ENCODE peak calls at places on chromosomes 13 and 19, in nine cellular contexts. N is right atrium auricular region, K is heart left ventricle, V is Peyer's patch, H is suprapubic skin, U is left lung, I is IMR-90, P is mammary epithelial cell, X is thyroid gland. E is an unnamed sample.
A peak's percentile ranks its signal among the peaks of the same experiment; 100 is the strongest.

GRCh38 chr19:10811391-10812111 is 24.5 kb downstream of the TMED1 start:
- DNase-seq in N (no peak), K (no peak), V (no peak), H (no peak), U (no peak), I (no peak), P (no peak), X (no peak), E (no peak)

GRCh38 chr13:34035178-34035577 is 217.2 kb downstream of the RFC3 start:
- DNase-seq in N (no peak), K (no peak), V (no peak), H (no peak), U (no peak), I (no peak), P (no peak), X (no peak), E (no peak)

GRCh38 chr19:33580645-33581037 is 41.1 kb upstream of the CHST8 start:
- DNase-seq in N (no peak), K (no peak), V (no peak), H (no peak), U (no peak), I (no peak), P (peak; percentile 3), X (no peak), E (no peak)

GRCh38 chr13:23480324-23480723 is 46.8 kb upstream of the SACS start:
- DNase-seq in N (no peak), K (no peak), V (no peak), H (no peak), U (no peak), I (no peak), P (no peak), X (no peak), E (no peak)

GRCh38 chr19:38164526-38164925 is 59.5 kb downstream of the DPF1 start:
- DNase-seq in N (no peak), K (no peak), V (no peak), H (no peak), U (no peak), I (no peak), P (no peak), X (no peak), E (no peak)

GRCh38 chr13:111383591-111384440 is 63.4 kb downstream of the TEX29 start:
- DNase-seq in N (no peak), K (peak; percentile 9), V (no peak), H (no peak), U (no peak), I (no peak), P (no peak), X (no peak), E (no peak)

GRCh38 chr19:39110263-39110967 is 15.2 kb upstream of the PAK4 start:
- DNase-seq in N (peak; percentile 65), K (no peak), V (peak; percentile 89), H (peak; percentile 76), U (peak; percentile 58), I (no peak), P (no peak), X (peak; percentile 75), E (peak; percentile 52)

GRCh38 chr13:75547917-75548316 is 1.7 kb upstream of the UCHL3 start:
- DNase-seq in N (no peak), K (no peak), V (no peak), H (no peak), U (no peak), I (peak; percentile 51), P (peak; percentile 15), X (no peak), E (no peak)

GRCh38 chr13:36839281-36839680 is 20.3 kb downstream of the RFXAP start:
- DNase-seq in N (no peak), K (no peak), V (no peak), H (no peak), U (no peak), I (no peak), P (no peak), X (peak; percentile 28), E (no peak)

GRCh38 chr19:57071414-57071813 is 48.4 kb upstream of the USP29 start:
- DNase-seq in N (no peak), K (no peak), V (no peak), H (no peak), U (no peak), I (no peak), P (no peak), X (no peak), E (no peak)

GRCh38 chr13:70623260-70623659 is 515.0 kb upstream of the KLHL1 start:
- DNase-seq in N (no peak), K (no peak), V (no peak), H (no peak), U (no peak), I (peak; percentile 0), P (no peak), X (no peak), E (no peak)

GRCh38 chr19:3389446-3389778 is 23.0 kb downstream of the NFIC start:
- DNase-seq in N (no peak), K (no peak), V (no peak), H (no peak), U (no peak), I (no peak), P (no peak), X (no peak), E (no peak)

GRCh38 chr13:83877901-83878300 is 4.4 kb downstream of the SLITRK1 start:
- DNase-seq in N (no peak), K (no peak), V (no peak), H (no peak), U (no peak), I (no peak), P (no peak), X (no peak), E (no peak)

GRCh38 chr19:3712663-3713531 is 4.7 kb downstream of the TJP3 start:
- DNase-seq in N (no peak), K (no peak), V (peak; percentile 75), H (no peak), U (peak; percentile 66), I (no peak), P (no peak), X (peak; percentile 93), E (no peak)

GRCh38 chr13:112124100-112124499 is 57.2 kb downstream of the SOX1 start:
- DNase-seq in N (no peak), K (no peak), V (no peak), H (no peak), U (no peak), I (no peak), P (no peak), X (no peak), E (no peak)

GRCh38 chr13:50805805-50806204 is 37.7 kb downstream of the DLEU7 start:
- DNase-seq in N (no peak), K (no peak), V (no peak), H (no peak), U (no peak), I (peak; percentile 1), P (peak; percentile 8), X (no peak), E (no peak)

GRCh38 chr19:45179063-45179847 is 671 bp downstream of the BLOC1S3 start:
- DNase-seq in N (no peak), K (peak; percentile 45), V (no peak), H (no peak), U (peak; percentile 44), I (peak; percentile 17), P (peak; percentile 42), X (peak; percentile 43), E (peak; percentile 82)

GRCh38 chr13:21124853-21125252 is 51.5 kb downstream of the SKA3 start:
- DNase-seq in N (no peak), K (no peak), V (no peak), H (peak; percentile 47), U (no peak), I (peak; percentile 63), P (no peak), X (peak; percentile 91), E (no peak)

DNA sequence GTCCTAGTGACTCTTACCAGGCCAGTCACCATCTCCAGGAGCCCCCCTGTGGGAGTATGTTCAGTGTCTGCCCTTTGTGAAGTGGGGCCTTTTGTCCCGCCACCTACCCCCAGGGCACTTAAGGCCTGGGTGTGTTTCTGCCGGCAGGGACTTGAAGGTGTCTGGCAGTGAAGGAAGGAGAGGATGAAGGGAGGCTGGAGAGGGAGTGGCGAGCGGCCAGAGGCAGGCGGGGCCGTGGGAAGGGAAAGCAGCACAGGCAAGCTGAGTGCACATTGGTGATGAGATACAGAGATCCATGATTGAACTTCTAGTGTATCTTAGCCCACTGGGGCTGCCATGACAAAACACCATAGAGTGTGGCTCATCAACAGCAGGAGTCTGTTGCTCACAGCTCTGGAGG is 17.5 kb downstream of the CUL4A start:
- DNase-seq in N (no peak), K (no peak), V (no peak), H (no peak), U (no peak), I (peak; percentile 33), P (no peak), X (no peak), E (no peak)
- H3K4me1 ChIP-seq in N (no peaks in the 10 kb centered on the region), K (peaks cover 7% of the 10 kb centered on the region), V (no peaks in the 10 kb centered on the region), H (no peaks in the 10 kb centered on the region), U (peaks cover 3% of the 10 kb centered on the region), I (peaks cover 8% of the 10 kb centered on the region), P (no peaks in the 10 kb centered on the region), X (no peaks in the 10 kb centered on the region), E (no peaks in the 10 kb centered on the region)

GRCh38 chr13:51818276-51818675 is 14.3 kb upstream of the DHRS12 start:
- DNase-seq in N (no peak), K (peak; percentile 62), V (no peak), H (no peak), U (no peak), I (no peak), P (no peak), X (no peak), E (no peak)
- TF ChIP-seq CTCF in N (no peak), K (peak; percentile 29), V (no peak), H (no peak), U (no peak), I (no peak), P (no peak), X (no peak), E (no peak)

GRCh38 chr13:98539655-98540054 is 37.3 kb downstream of the STK24 start:
- DNase-seq in N (no peak), K (no peak), V (peak; percentile 43), H (no peak), U (no peak), I (no peak), P (no peak), X (no peak), E (no peak)

GRCh38 chr13:98542568-98543379 is 34.1 kb downstream of the STK24 start:
- DNase-seq in N (no peak), K (no peak), V (peak; percentile 46), H (no peak), U (no peak), I (no peak), P (no peak), X (no peak), E (no peak)

GRCh38 chr13:98541211-98541610 is 35.7 kb downstream of the STK24 start:
- DNase-seq in N (no peak), K (no peak), V (peak; percentile 13), H (no peak), U (no peak), I (no peak), P (no peak), X (no peak), E (no peak)

GRCh38 chr13:98541701-98542203 is 35.2 kb downstream of the STK24 start:
- DNase-seq in N (no peak), K (no peak), V (peak; percentile 64), H (no peak), U (no peak), I (no peak), P (no peak), X (no peak), E (no peak)

GRCh38 chr13:98540476-98540875 is 36.4 kb downstream of the STK24 start:
- DNase-seq in N (no peak), K (no peak), V (peak; percentile 34), H (no peak), U (no peak), I (no peak), P (no peak), X (peak; percentile 93), E (no peak)
- H3K4me1 ChIP-seq in N (no peaks in the 10 kb centered on the region), K (peaks cover 97% of the 10 kb centered on the region), V (peaks cover 97% of the 10 kb centered on the region), H (peaks cover 90% of the 10 kb centered on the region), U (peaks cover 28% of the 10 kb centered on the region), I (peaks cover 27% of the 10 kb centered on the region), P (peaks cover 24% of the 10 kb centered on the region), X (peaks cover 86% of the 10 kb centered on the region), E (peaks cover 4% of the 10 kb centered on the region)

GRCh38 chr19:46328079-46328478 is 18.8 kb upstream of the PPP5C start:
- DNase-seq in N (no peak), K (no peak), V (no peak), H (no peak), U (no peak), I (no peak), P (no peak), X (no peak), E (no peak)
- TF ChIP-seq CTCF in N (no peak), K (no peak), V (no peak), H (no peak), U (no peak), I (no peak), P (no peak), X (no peak), E (no peak)